ENCODE peak calls at places on chromosome 1, in eight cellular contexts. V, K, L, U, Z, B, O and P are unnamed samples.

GRCh38 chr1:43994794-43995790 is 3.7 kb downstream of the CCDC24 start:
- DNase-seq in V (no peak), K (no peak), L (peak; percentile 36), U (peak; percentile 40), Z (no peak), B (no peak), O (no peak), P (no peak)

GRCh38 chr1:215543191-215543606 is 23.9 kb upstream of the KCTD3 start:
- DNase-seq in V (no peak), K (no peak), L (no peak), U (peak; percentile 20), Z (no peak), B (no peak), O (no peak), P (no peak)

GRCh38 chr1:228321478-228321877 is 85.2 kb downstream of the TRIM11 start:
- DNase-seq in V (no peak), K (no peak), L (no peak), U (no peak), Z (peak; percentile 59), B (no peak), O (peak; percentile 2), P (no peak)

GRCh38 chr1:19006837-19007271 is 50.4 kb upstream of the IFFO2 start:
- DNase-seq in V (no peak), K (no peak), L (no peak), U (peak; percentile 56), Z (no peak), B (no peak), O (no peak), P (no peak)

GRCh38 chr1:212155219-212155618 is 119.7 kb downstream of the DTL start:
- DNase-seq in V (no peak), K (no peak), L (no peak), U (no peak), Z (no peak), B (no peak), O (no peak), P (no peak)

GRCh38 chr1:238491265-238491664 is 600.5 kb upstream of the ZP4 start:
- DNase-seq in V (no peak), K (no peak), L (no peak), U (no peak), Z (no peak), B (no peak), O (no peak), P (no peak)

GRCh38 chr1:204872262-204872881 is 1.7 kb downstream of the NFASC start:
- DNase-seq in V (no peak), K (no peak), L (no peak), U (no peak), Z (no peak), B (no peak), O (no peak), P (no peak)

GRCh38 chr1:46793126-46793525 is 5.7 kb upstream of the CYP4B1 start:
- DNase-seq in V (no peak), K (no peak), L (no peak), U (no peak), Z (no peak), B (no peak), O (no peak), P (no peak)

GRCh38 chr1:23480187-23481025 is 3.6 kb downstream of the ASAP3 start:
- DNase-seq in V (no peak), K (no peak), L (no peak), U (no peak), Z (no peak), B (no peak), O (no peak), P (no peak)

GRCh38 chr1:211577826-211578639 is 928 bp downstream of the SLC30A1 start:
- DNase-seq in V (peak; percentile 57), K (no peak), L (peak; percentile 84), U (peak; percentile 68), Z (peak; percentile 87), B (peak; percentile 79), O (peak; percentile 67), P (peak; percentile 78)

GRCh38 chr1:44237721-44238457 is 24.6 kb downstream of the DMAP1 start:
- DNase-seq in V (peak; percentile 92), K (no peak), L (no peak), U (no peak), Z (peak; percentile 83), B (no peak), O (peak; percentile 46), P (no peak)

GRCh38 chr1:46406881-46407608 is 12.9 kb downstream of the FAAH start:
- DNase-seq in V (no peak), K (no peak), L (no peak), U (no peak), Z (no peak), B (no peak), O (no peak), P (no peak)

GRCh38 chr1:63557365-63557987 is 34.2 kb downstream of the EFCAB7 start:
- DNase-seq in V (no peak), K (peak; percentile 8), L (no peak), U (peak; percentile 24), Z (no peak), B (no peak), O (no peak), P (no peak)

GRCh38 chr1:150182233-150182632 is 32.5 kb downstream of the PLEKHO1 start:
- DNase-seq in V (no peak), K (no peak), L (no peak), U (no peak), Z (no peak), B (no peak), O (no peak), P (no peak)

GRCh38 chr1:41474490-41475271 is 9.8 kb downstream of the EDN2 start:
- DNase-seq in V (peak; percentile 59), K (no peak), L (no peak), U (no peak), Z (peak; percentile 81), B (peak; percentile 48), O (peak; percentile 63), P (no peak)

GRCh38 chr1:203216274-203217138 is 13.0 kb downstream of the CHIT1 start:
- DNase-seq in V (peak; percentile 63), K (peak; percentile 33), L (peak; percentile 60), U (peak; percentile 53), Z (peak; percentile 69), B (no peak), O (peak; percentile 33), P (no peak)

GRCh38 chr1:3684031-3684430 is 31.7 kb downstream of the TP73 start:
- DNase-seq in V (no peak), K (no peak), L (no peak), U (no peak), Z (no peak), B (no peak), O (no peak), P (no peak)

GRCh38 chr1:201255470-201256362 is 27.6 kb upstream of the PKP1 start:
- DNase-seq in V (no peak), K (no peak), L (no peak), U (no peak), Z (no peak), B (no peak), O (no peak), P (no peak)

GRCh38 chr1:201253906-201254624 is 29.2 kb upstream of the PKP1 start:
- DNase-seq in V (no peak), K (no peak), L (no peak), U (no peak), Z (no peak), B (no peak), O (no peak), P (peak; percentile 26)

GRCh38 chr1:201251851-201252430 is 31.4 kb upstream of the PKP1 start:
- DNase-seq in V (no peak), K (no peak), L (no peak), U (no peak), Z (no peak), B (no peak), O (no peak), P (no peak)

GRCh38 chr1:201252833-201253810 is 30.2 kb upstream of the PKP1 start:
- DNase-seq in V (no peak), K (no peak), L (no peak), U (no peak), Z (no peak), B (no peak), O (no peak), P (peak; percentile 13)

GRCh38 chr1:201254625-201255469 is 28.5 kb upstream of the PKP1 start:
- DNase-seq in V (no peak), K (no peak), L (peak; percentile 89), U (peak; percentile 15), Z (no peak), B (peak; percentile 70), O (no peak), P (peak; percentile 21)
- TF ChIP-seq CTCF in V (peak; percentile 91), K (peak; percentile 95), L (peak; percentile 98), U (peak; percentile 93), Z (peak; percentile 97), B (peak; percentile 95), O (peak; percentile 32), P (peak; percentile 97)

DNA sequence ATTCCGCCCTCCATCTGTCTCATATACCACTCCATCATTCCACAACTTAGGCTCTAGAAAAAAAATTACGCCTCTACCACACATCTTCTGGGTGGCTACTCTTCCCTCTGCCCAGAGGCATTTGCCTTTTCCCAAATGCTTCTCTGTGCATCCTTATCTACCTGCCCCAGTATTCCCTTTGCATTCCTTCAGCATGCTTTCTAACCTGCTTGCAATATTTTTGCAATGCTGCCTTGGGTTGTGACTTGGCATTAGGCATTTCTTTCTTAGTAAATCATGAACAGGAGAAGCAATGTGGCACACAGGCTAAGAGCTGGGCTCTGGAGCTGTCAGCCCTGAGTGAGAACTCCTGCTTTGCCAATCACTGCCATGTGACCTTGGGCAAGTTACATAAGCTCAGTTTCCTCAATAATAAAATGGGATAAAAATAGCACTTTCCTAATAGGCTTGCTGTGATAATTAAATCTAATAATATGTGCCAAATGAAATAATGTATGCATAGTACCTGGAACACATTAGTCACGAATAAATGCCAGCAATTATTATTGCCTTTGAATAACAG is 276.0 kb downstream of the ASTN1 start:
- DNase-seq in V (no peak), K (no peak), L (no peak), U (no peak), Z (no peak), B (no peak), O (no peak), P (no peak)
- H3K27ac ChIP-seq in V (no peak overlapping the region), K (no peak overlapping the region), L (no peak overlapping the region), U (no peak overlapping the region), Z (no peak overlapping the region), B (no peak overlapping the region), O (no peak overlapping the region), P (no peak overlapping the region)

DNA sequence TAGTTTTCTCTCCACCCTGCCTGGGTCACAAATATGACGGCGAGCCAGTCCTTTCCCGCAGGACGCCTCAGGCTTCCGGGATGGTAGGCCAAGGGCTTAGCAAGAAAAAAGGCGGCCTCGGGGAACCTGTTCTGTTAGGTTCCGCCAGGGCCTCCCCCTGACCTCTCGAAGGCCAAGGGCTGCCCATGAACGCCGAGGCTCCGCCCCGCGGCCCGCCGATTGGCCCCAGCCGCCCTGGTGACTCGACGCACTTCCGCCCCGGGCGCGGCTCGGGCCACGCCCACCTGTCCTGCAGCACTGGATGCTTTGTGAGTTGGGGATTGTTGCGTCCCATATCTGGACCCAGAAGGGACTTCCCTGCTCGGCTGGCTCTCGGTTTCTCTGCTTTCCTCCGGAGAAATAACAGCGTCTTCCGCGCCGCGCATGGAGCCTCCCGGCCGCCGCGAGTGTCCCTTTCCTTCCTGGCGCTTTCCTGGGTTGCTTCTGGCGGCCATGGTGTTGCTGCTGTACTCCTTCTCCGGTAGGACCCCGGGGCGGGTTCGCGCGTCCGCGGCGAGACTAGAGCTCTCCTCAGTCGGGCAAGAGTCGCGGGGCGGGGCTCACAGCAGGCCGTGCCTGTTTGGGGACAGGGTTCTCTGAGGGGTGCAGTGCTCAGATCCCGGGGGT is at the start of gene CD46:
- DNase-seq in V (peak; percentile 95), K (peak; percentile 61), L (peak; percentile 83), U (peak; percentile 93), Z (peak; percentile 98), B (peak; percentile 98), O (peak; percentile 94), P (peak; percentile 98)
- TF ChIP-seq CTCF in V (peak; percentile 16), K (no peak), L (no peak), U (no peak), Z (no peak), B (peak; percentile 17), O (no peak), P (no peak)

GRCh38 chr1:109262231-109263010 is 13.1 kb downstream of the CELSR2 start:
- DNase-seq in V (no peak), K (no peak), L (no peak), U (no peak), Z (no peak), B (no peak), O (no peak), P (no peak)
- H3K27ac ChIP-seq in V (no peak overlapping the region), K (no peak overlapping the region), L (no peak overlapping the region), U (no peak overlapping the region), Z (no peak overlapping the region), B (no peak overlapping the region), O (no peak overlapping the region), P (no peak overlapping the region)